ENCODE peak calls at places on chromosomes 7 and 10, in five cellular contexts. N is tibial artery, U is aorta, W is body of pancreas, S is psoas muscle. I is an unnamed sample. For H3K4me1, the result is how much of the 10 kb centered on the place peaks cover.

GRCh38 chr10:79407811-79408795 is 37.3 kb downstream of the ZCCHC24 start:
- DNase-seq in S (peak), W (peak), N (peak), U (peak), I (peak)

GRCh38 chr7:137946015-137946414 is 55.9 kb downstream of the CREB3L2 start:
- DNase-seq in S (no peak), U (no peak), W (no peak), N (no peak), I (no peak)

GRCh38 chr7:92253251-92253650 is 7.5 kb downstream of the ANKIB1 start:
- DNase-seq in U (no peak), W (no peak), N (no peak), S (no peak), I (no peak)

GRCh38 chr7:144822223-144822622 is 13.6 kb downstream of the TPK1 start:
- DNase-seq in U (no peak), N (no peak), S (no peak), W (no peak), I (no peak)

GRCh38 chr10:122548699-122549098 is 11.9 kb upstream of the DMBT1 start:
- DNase-seq in U (no peak), S (no peak), W (no peak), N (no peak), I (no peak)

GRCh38 chr7:147519062-147519461 is 1071.5 kb upstream of the C7orf33 start:
- DNase-seq in U (no peak), S (no peak), N (no peak), W (no peak), I (peak)

GRCh38 chr10:66234872-66235271 is 691.0 kb upstream of the LRRTM3 start:
- DNase-seq in U (no peak), N (no peak), W (no peak), S (no peak), I (no peak)

GRCh38 chr7:68629-69028 is 123.7 kb upstream of the FAM20C start:
- DNase-seq in S (peak), N (no peak), U (peak), W (no peak), I (no peak)

GRCh38 chr7:110557136-110557535 is 533.8 kb upstream of the LRRN3 start:
- DNase-seq in U (no peak), W (no peak), N (no peak), S (no peak), I (no peak)

GRCh38 chr10:26517141-26517890 is 79.2 kb downstream of the APBB1IP start:
- DNase-seq in S (no peak), U (no peak), N (no peak), W (no peak), I (no peak)

GRCh38 chr10:105706281-105707026 is 1065.4 kb downstream of the SORCS3 start:
- DNase-seq in W (no peak), N (no peak), U (no peak), S (no peak), I (no peak)

GRCh38 chr7:151426906-151427704 is 12.8 kb downstream of the CRYGN start:
- DNase-seq in U (no peak), N (peak), W (no peak), S (no peak), I (no peak)

GRCh38 chr10:59625842-59626522 is 83.7 kb downstream of the SLC16A9 start:
- DNase-seq in U (no peak), N (no peak), S (no peak), W (peak), I (peak)

GRCh38 chr7:101882595-101883564 is 65.5 kb downstream of the CUX1 start:
- DNase-seq in N (peak), W (peak), U (peak), S (peak), I (peak)

DNA sequence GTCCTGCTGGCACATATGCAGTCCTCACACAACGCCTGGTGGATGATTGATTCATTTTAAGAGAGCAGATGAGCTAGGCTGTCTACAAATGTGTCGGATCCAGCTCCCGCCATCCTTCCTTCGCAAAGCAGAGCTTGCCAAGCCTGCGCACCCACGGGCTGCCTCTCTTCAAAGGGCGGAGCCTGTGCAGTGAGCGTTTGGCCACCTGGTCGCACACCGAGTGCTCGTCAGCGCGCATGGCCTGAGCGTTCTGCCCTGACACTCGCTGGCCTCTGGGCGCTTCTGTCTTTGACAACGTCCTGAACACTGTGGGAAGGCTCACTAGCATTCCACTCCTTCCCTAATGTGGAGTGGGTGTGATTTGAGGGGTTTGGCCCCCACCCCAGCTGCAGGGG is 47.1 kb upstream of the TMEM72 start:
- DNase-seq in S (peak), N (peak), W (peak), U (no peak), I (no peak)
- H3K27ac ChIP-seq in S (no peak), N (peak), W (peak), U (no peak), I (no peak)

GRCh38 chr10:28556142-28556541 is 23.2 kb downstream of the WAC start:
- DNase-seq in S (no peak), N (no peak), U (no peak), W (no peak), I (no peak)
- H3K4me1 ChIP-seq in S (half or more), N (under half), U (under half), W (half or more), I (under half)

GRCh38 chr7:157676456-157677255 is 339.9 kb downstream of the DNAJB6 start:
- DNase-seq in N (peak), W (no peak), S (peak), U (no peak), I (no peak)

GRCh38 chr7:157674715-157675426 is 338.1 kb downstream of the DNAJB6 start:
- DNase-seq in N (peak), W (no peak), S (no peak), U (no peak), I (no peak)

GRCh38 chr7:157675427-157675930 is 338.7 kb downstream of the DNAJB6 start:
- DNase-seq in W (no peak), N (peak), U (peak), S (no peak), I (no peak)

GRCh38 chr7:157674027-157674714 is 337.4 kb downstream of the DNAJB6 start:
- DNase-seq in W (no peak), U (no peak), S (no peak), N (peak), I (no peak)

GRCh38 chr7:157676001-157676400 is 339.2 kb downstream of the DNAJB6 start:
- DNase-seq in S (no peak), W (no peak), N (peak), U (no peak), I (no peak)
- H3K27ac ChIP-seq in S (no peak), W (no peak), N (no peak), U (no peak), I (no peak)

DNA sequence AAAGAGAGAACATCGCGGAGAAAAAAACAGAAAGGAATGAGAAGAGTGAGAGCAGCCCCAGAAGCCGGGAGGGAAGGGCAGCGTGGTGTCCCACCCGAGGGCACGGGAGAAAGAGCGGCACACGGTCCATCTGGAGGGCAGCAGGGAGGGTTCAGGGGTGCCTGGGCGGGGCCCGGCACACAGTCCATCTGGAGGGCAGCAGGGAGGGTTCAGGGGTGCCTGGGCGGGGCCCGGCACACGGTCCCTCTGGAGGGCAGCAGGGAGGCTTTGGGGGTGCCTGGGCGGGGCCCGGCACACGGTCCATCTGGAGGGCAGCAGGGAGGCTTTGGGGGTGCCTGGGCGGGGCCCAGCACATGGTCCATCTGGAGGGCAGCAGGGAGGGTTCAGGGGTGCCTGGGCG is 172.4 kb downstream of the ZMYND11 start:
- DNase-seq in W (no peak), N (no peak), S (no peak), U (no peak), I (no peak)
- H3K4me1 ChIP-seq in W (half or more), N (under half), S (under half), U (under half), I (under half)

DNA sequence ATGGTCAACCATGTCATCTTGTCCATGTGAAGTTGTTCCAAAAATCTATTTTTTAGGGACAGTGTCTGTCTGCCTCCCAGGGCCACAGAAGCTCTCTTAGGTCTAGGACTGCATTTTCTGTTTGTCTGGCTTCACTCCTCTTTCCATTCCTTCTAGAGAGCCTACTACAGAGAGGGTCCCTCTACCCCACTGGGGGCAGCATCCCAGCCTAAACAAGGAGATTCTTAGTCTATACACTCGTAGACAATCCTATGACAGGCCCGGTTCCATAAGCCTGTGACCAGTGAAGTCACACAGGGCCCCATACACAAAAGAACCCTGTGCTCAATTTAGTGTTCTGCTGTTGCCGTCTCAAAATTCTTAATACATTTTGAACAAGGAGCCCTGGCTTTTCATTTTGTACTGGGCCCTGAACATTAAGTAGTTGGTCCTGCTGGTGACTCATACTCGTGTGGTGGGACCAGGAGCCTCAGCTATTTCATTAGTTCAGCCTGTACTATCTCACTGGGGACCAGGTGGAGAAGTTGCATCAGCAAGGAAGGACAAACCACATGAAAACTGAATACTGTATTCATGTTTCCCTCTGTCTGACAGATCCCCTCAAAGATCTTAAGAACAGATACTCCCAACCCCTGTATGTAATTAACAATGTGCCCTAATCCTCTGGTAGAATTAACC is 23.5 kb upstream of the FAM180A start:
- DNase-seq in S (no peak), W (no peak), N (no peak), U (no peak), I (peak)
- H3K27ac ChIP-seq in S (no peak), W (no peak), N (no peak), U (no peak), I (peak)

GRCh38 chr7:22784346-22784745 is 38.3 kb downstream of the TOMM7 start:
- DNase-seq in S (no peak), N (no peak), U (no peak), W (no peak), I (no peak)

GRCh38 chr7:22783421-22783820 is 39.2 kb downstream of the TOMM7 start:
- DNase-seq in S (no peak), U (no peak), N (no peak), W (no peak), I (no peak)

GRCh38 chr7:22786290-22786932 is 36.2 kb downstream of the TOMM7 start:
- DNase-seq in S (no peak), W (no peak), U (no peak), N (no peak), I (peak)

GRCh38 chr7:22791204-22792158 is 31.2 kb downstream of the TOMM7 start:
- DNase-seq in N (no peak), W (no peak), S (no peak), U (no peak), I (no peak)

DNA sequence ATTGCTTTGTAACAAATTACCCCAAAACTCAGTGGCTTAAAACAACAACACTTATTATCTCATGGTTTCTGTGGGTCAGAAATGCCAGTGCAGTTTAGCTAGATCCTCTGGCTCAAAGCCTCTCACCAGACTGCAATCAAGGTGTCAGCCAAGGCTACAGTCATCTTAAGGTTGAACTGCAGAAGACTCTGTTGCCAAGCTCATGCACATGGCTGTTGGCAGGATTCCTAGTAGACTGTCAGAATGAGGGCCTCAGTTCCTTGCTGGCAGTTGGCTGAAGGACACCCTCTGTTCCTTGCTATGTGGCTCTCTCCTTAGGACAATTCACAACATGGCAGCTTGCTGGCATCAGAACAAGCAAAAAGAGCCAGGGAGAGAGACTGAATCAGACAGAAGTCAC is 34.7 kb downstream of the TOMM7 start:
- DNase-seq in N (no peak), U (no peak), S (no peak), W (no peak), I (no peak)
- H3K4me1 ChIP-seq in N (under half), U (under half), S (under half), W (under half), I (under half)

GRCh38 chr7:44310221-44310848 is 15.1 kb downstream of the CAMK2B start:
- DNase-seq in N (peak), S (peak), W (no peak), U (no peak), I (no peak)
- H3K27ac ChIP-seq in N (no peak), S (peak), W (no peak), U (no peak), I (no peak)

DNA sequence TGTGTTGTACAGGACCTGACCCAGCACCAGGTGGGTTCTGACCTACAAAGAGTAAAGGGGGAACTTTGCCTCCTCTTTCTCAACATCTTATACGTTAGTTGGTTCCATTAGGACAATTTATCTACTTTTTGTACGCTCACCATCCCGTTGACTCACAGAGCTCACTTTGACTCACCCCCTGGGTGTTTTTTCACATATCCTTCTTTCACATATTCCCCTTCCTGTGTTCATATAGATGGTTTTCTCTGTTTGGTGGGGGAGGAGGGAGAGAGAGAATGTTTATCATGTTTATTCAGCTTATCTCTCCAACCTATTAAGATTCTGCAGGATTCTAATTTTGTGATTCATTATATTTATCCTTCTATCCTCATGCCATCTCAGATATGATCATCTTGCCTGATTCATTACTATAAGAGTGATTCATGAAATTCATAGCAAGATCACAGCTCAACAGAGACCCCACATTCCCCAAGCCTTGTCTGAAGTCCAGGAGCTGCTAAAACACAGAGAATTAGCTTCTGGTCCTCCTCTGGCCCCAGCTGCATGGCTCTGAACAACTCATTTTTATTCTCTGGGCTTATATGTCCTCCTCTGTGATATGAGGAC is 37.2 kb downstream of the PRSS2 start:
- DNase-seq in S (no peak), U (no peak), N (no peak), W (no peak), I (no peak)
- H3K4me1 ChIP-seq in S (under half), U (under half), N (under half), W (under half), I (under half)

GRCh38 chr10:103549349-103549685 is 55.8 kb downstream of the NEURL1 start:
- DNase-seq in N (no peak), U (no peak), S (no peak), W (no peak), I (no peak)
- H3K27ac ChIP-seq in N (no peak), U (no peak), S (peak), W (peak), I (no peak)

I was measured in SJCRH30.